ENCODE peak calls at places on chromosomes 1 and 21, in ten cellular contexts. A is omental fat pad, R is dorsolateral prefrontal cortex, E is astrocyte of the spinal cord, D is cardiac muscle cell, X is GM10248, T is heart right ventricle, C is AG10803, V is prostate gland, P is lower lobe of right lung. H is an unnamed sample.

GRCh38 chr21:46220275-46220810 is 8.2 kb downstream of the LSS start:
- DNase-seq in R (no peak), V (no peak), D (no peak), E (no peak), T (no peak), P (no peak), X (no peak), A (no peak), C (no peak), H (peak; percentile 12)

GRCh38 chr1:99652881-99653281 is 7.0 kb downstream of the PALMD start:
- DNase-seq in X (no peak), A (no peak), R (no peak), C (peak; percentile 24), D (no peak), T (no peak), P (no peak), E (peak; percentile 43), V (no peak), H (no peak)

GRCh38 chr21:31158789-31159581 is 120.7 kb upstream of the KRTAP19-8 start:
- DNase-seq in C (no peak), A (no peak), D (no peak), P (no peak), X (no peak), E (peak; percentile 31), T (no peak), R (no peak), V (no peak), H (no peak)

GRCh38 chr1:102174259-102174863 is 177.6 kb upstream of the OLFM3 start:
- DNase-seq in V (no peak), T (no peak), E (no peak), P (no peak), C (no peak), R (no peak), A (no peak), X (no peak), D (no peak), H (no peak)

GRCh38 chr1:206000641-206001339 is 2.4 kb downstream of the RAB7B start:
- DNase-seq in P (no peak), V (no peak), C (peak; percentile 14), A (no peak), T (no peak), R (no peak), X (no peak), E (no peak), D (no peak), H (no peak)

GRCh38 chr1:196651637-196652215 is at the start of gene CFH:
- DNase-seq in A (no peak), X (no peak), V (no peak), C (peak; percentile 82), E (peak; percentile 94), R (no peak), T (peak; percentile 10), P (no peak), D (no peak), H (no peak)

GRCh38 chr1:54480201-54480848 is 67.7 kb upstream of the ACOT11 start:
- DNase-seq in V (no peak), T (no peak), E (no peak), X (no peak), P (no peak), C (no peak), R (no peak), D (no peak), A (no peak), H (no peak)

GRCh38 chr1:177847843-177848242 is 122.0 kb downstream of the SEC16B start:
- DNase-seq in X (no peak), A (no peak), D (no peak), V (no peak), E (peak; percentile 87), R (no peak), C (peak; percentile 81), P (no peak), T (no peak), H (no peak)

GRCh38 chr1:20867062-20867461 is 80.0 kb upstream of the HP1BP3 start:
- DNase-seq in D (no peak), E (no peak), C (no peak), P (no peak), R (no peak), A (no peak), X (no peak), V (no peak), T (no peak), H (no peak)

GRCh38 chr1:1923681-1924000 is 4.6 kb upstream of the TMEM52 start:
- DNase-seq in D (no peak), C (no peak), X (no peak), T (no peak), A (no peak), E (no peak), P (no peak), R (no peak), V (no peak), H (no peak)

GRCh38 chr1:14894811-14895524 is 258.6 kb upstream of the TMEM51 start:
- DNase-seq in V (no peak), C (peak; percentile 9), A (no peak), X (no peak), R (peak; percentile 56), D (no peak), P (no peak), T (no peak), E (no peak), H (no peak)

DNA sequence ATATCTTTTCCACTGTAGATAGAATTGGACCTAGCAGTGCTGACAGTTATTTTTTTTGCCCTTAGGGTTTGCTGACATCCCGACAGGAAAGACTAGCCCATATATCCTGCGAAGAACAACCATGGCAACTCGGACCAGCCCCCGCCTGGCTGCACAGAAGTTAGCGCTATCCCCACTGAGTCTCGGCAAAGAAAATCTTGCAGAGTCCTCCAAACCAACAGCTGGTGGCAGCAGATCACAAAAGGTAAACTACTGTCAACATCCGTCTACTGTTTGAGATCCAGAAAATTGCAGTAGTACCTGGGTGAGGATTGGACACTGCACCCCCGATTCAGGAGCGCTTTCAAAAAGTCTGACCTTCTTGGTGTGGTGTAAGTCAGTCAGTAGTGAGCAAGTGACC is 55.8 kb downstream of the CENPF start:
- DNase-seq in T (no peak), D (peak; percentile 52), E (peak; percentile 51), C (peak; percentile 51), R (no peak), V (no peak), P (no peak), A (no peak), X (no peak), H (no peak)
- TF ChIP-seq CTCF in T (peak; percentile 27), D (peak; percentile 39), E (peak; percentile 60), C (peak; percentile 65), R (peak; percentile 16), V (no peak), P (no peak), A (no peak), X (no peak), H (no peak)

GRCh38 chr1:245277276-245277675 is 122.5 kb downstream of the KIF26B start:
- DNase-seq in C (no peak), R (no peak), D (peak; percentile 38), E (no peak), T (no peak), V (no peak), P (no peak), X (no peak), A (no peak), H (no peak)
- TF ChIP-seq CTCF in C (no peak), R (no peak), D (no peak), E (no peak), T (no peak), V (no peak), P (peak; percentile 27), X (no peak), A (no peak), H (no peak)

DNA sequence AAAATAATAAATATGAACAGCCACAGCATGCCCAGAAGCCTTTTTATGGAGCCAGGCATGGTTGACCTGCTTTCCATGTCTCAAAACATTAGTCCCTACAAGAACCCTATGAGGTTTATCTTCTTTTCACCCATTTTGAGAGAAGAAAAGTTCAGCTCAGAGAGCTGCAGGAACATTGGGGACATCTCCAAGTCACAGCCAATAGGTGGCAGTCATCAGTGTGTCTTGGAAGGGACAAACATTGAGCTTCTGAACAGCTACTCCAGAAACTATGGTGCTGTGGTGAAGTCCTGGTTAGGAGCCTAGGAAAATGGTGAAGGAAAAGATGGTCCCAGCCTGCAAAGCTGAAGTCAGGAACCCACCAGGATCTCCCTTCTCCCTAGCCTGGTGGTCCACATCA is 73.6 kb downstream of the JMJD4 start:
- DNase-seq in T (no peak), E (no peak), R (no peak), X (no peak), D (no peak), A (no peak), C (no peak), P (no peak), V (no peak), H (no peak)
- TF ChIP-seq CTCF in T (no peak), E (no peak), R (no peak), X (no peak), D (no peak), A (no peak), C (no peak), P (no peak), V (no peak), H (no peak)

DNA sequence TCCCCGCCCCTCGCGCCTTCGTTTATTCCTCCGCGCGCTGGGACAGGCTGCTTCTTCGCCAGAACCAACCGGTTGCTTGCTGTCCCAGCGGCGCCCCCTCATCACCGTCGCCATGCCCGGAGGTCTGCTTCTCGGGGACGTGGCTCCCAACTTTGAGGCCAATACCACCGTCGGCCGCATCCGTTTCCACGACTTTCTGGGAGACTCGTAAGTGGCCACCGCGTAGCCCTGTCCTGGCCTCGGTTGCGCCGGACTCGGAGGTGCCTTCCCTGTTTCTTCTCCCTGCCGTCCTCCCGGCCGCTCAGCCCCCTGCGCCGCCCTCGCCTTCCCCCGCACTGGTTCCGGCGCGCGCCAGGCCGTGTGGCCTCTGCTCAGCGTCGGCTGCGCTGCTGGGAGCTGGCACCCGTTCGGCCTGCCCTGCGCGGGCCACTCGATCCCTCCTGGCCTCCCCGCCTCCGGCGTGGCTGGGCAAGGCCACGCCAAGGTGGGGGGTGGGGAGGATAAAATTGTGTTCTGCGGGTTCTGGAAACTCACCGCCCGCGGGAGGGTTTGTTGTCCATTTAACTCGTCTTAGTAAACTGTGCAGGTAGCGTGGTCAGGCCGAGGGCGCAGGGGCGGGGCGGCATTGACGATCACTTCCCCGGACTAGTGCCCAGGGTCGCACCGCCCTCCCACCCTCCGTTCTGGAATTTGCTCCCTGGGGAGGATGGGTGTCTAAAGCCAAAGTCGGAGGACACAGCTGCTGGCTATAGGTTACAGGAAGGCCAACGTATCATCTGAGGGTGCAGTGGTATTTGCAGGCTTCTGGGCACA is at the start of gene PRDX6:
- DNase-seq in T (peak; percentile 87), D (peak; percentile 76), P (peak; percentile 92), V (peak; percentile 91), A (peak; percentile 69), C (peak; percentile 37), X (no peak), R (no peak), E (peak; percentile 80), H (peak; percentile 56)
- TF ChIP-seq CTCF in T (no peak), D (no peak), P (no peak), V (no peak), A (no peak), C (no peak), X (no peak), R (no peak), E (no peak), H (no peak)

GRCh38 chr21:36994501-36995189 is 11.9 kb upstream of the RIPPLY3 start:
- DNase-seq in E (no peak), X (no peak), C (no peak), P (no peak), R (no peak), A (no peak), V (no peak), T (no peak), D (no peak), H (no peak)
- TF ChIP-seq CTCF in E (no peak), X (no peak), C (no peak), P (no peak), R (no peak), A (no peak), V (no peak), T (no peak), D (peak; percentile 16), H (no peak)